ENCODE peak calls at places on chromosomes 13 and 19, in nine cellular contexts. F, T, R, A, M, D, K, U and I are unnamed samples.

GRCh38 chr13:25248071-25248470 is 39.2 kb downstream of the MTMR6 start:
- DNase-seq in F (no peak), T (no peak), R (no peak), A (no peak), M (no peak), D (no peak), K (no peak), U (no peak), I (no peak)

GRCh38 chr13:41590643-41591042 is 133.3 kb downstream of the RGCC start:
- DNase-seq in F (no peak), T (no peak), R (no peak), A (no peak), M (no peak), D (no peak), K (no peak), U (no peak), I (no peak)

GRCh38 chr13:32726374-32727037 is 140.3 kb downstream of the PDS5B start:
- DNase-seq in F (no peak), T (no peak), R (no peak), A (no peak), M (no peak), D (no peak), K (no peak), U (no peak), I (no peak)

GRCh38 chr19:33476151-33476707 is 45.4 kb downstream of the PEPD start:
- DNase-seq in F (no peak), T (no peak), R (no peak), A (no peak), M (no peak), D (no peak), K (no peak), U (no peak), I (no peak)

GRCh38 chr13:102704238-102704750 is 9.4 kb upstream of the METTL21C start:
- DNase-seq in F (no peak), T (no peak), R (no peak), A (no peak), M (no peak), D (no peak), K (no peak), U (no peak), I (no peak)

GRCh38 chr19:35549174-35549788 is 3.9 kb downstream of the TMEM147 start:
- DNase-seq in F (no peak), T (peak), R (peak), A (peak), M (peak), D (peak), K (peak), U (peak), I (peak)

GRCh38 chr19:45253396-45254027 is 2.4 kb downstream of the MARK4 start:
- DNase-seq in F (no peak), T (no peak), R (no peak), A (no peak), M (no peak), D (no peak), K (peak), U (peak), I (no peak)

GRCh38 chr19:11338164-11338563 is 1.3 kb downstream of the RAB3D start:
- DNase-seq in F (no peak), T (no peak), R (no peak), A (no peak), M (no peak), D (no peak), K (no peak), U (no peak), I (no peak)

GRCh38 chr13:84400711-84401110 is 518.4 kb upstream of the SLITRK1 start:
- DNase-seq in F (no peak), T (no peak), R (peak), A (peak), M (no peak), D (no peak), K (peak), U (peak), I (peak)

GRCh38 chr13:114053026-114053425 is 79.2 kb upstream of the C13orf46 start:
- DNase-seq in F (peak), T (no peak), R (no peak), A (no peak), M (no peak), D (no peak), K (peak), U (peak), I (no peak)

GRCh38 chr19:15444505-15445226 is 5.1 kb downstream of the WIZ start:
- DNase-seq in F (no peak), T (no peak), R (no peak), A (no peak), M (no peak), D (no peak), K (no peak), U (no peak), I (no peak)